ENCODE peak calls at places on chromosome 21, in six cellular contexts. X, N, J, Q, Y and K are unnamed samples.

GRCh38 chr21:31117046-31117916 is 79.0 kb upstream of the KRTAP19-8 start:
- DNase-seq in X (no peak), N (peak), Y (no peak), Q (peak), J (no peak), K (no peak)

GRCh38 chr21:46385846-46386725 is 62.1 kb downstream of the PCNT start:
- DNase-seq in J (no peak), N (no peak), X (no peak), Q (no peak), Y (peak), K (no peak)

GRCh38 chr21:41477641-41478318 is 30.2 kb downstream of the TMPRSS2 start:
- DNase-seq in X (no peak), Y (peak), J (no peak), N (peak), Q (no peak), K (no peak)

GRCh38 chr21:43767980-43768867 is 7.9 kb downstream of the CSTB start:
- DNase-seq in Y (peak), J (peak), Q (peak), X (no peak), N (peak), K (no peak)

GRCh38 chr21:14403681-14404318 is 20.9 kb upstream of the HSPA13 start:
- DNase-seq in N (peak), Y (peak), X (no peak), Q (peak), J (no peak), K (no peak)

GRCh38 chr21:36908260-36908908 is 58.1 kb downstream of the HLCS start:
- DNase-seq in X (no peak), J (no peak), Y (no peak), N (peak), Q (no peak), K (no peak)

GRCh38 chr21:28776251-28776650 is 216.4 kb downstream of the LTN1 start:
- DNase-seq in N (peak), Y (no peak), J (no peak), Q (peak), X (no peak), K (no peak)

GRCh38 chr21:31142600-31142999 is 104.3 kb upstream of the KRTAP19-8 start:
- DNase-seq in N (no peak), Q (no peak), X (peak), Y (peak), J (no peak), K (no peak)

GRCh38 chr21:25324666-25325065 is 282.6 kb downstream of the MRPL39 start:
- DNase-seq in J (no peak), N (no peak), Q (no peak), X (no peak), Y (no peak), K (no peak)

GRCh38 chr21:44353200-44353970 is at the start of gene TRPM2:
- DNase-seq in Q (no peak), J (peak), N (peak), X (peak), Y (no peak), K (peak)

GRCh38 chr21:36647279-36648093 is 51.4 kb upstream of the SIM2 start:
- DNase-seq in Y (peak), J (no peak), X (no peak), N (no peak), Q (no peak), K (peak)

GRCh38 chr21:44522753-44523204 is 17.2 kb downstream of the KRTAP10-1 start:
- DNase-seq in X (no peak), Y (no peak), J (no peak), Q (no peak), N (no peak), K (no peak)